ENCODE peak calls at places on chromosome 12, in ten cellular contexts. D, C, L, J, W, Z, B, E, P and H are unnamed samples.

GRCh38 chr12:48767047-48767446 is 21.8 kb downstream of the ADCY6 start:
- DNase-seq in P (no peak), J (no peak), B (peak), E (peak), W (no peak), L (no peak), Z (no peak), C (no peak), D (no peak), H (no peak)

GRCh38 chr12:76375470-76375869 is 27.3 kb upstream of the BBS10 start:
- DNase-seq in Z (no peak), J (no peak), C (no peak), B (no peak), W (no peak), L (no peak), D (no peak), P (no peak), E (no peak), H (no peak)

GRCh38 chr12:64691227-64691792 is 67.9 kb downstream of the GNS start:
- DNase-seq in L (no peak), Z (no peak), D (no peak), W (no peak), B (no peak), P (no peak), C (no peak), E (no peak), J (no peak), H (no peak)

GRCh38 chr12:93226356-93226755 is 151.4 kb upstream of the NUDT4 start:
- DNase-seq in Z (no peak), C (no peak), J (no peak), W (no peak), B (no peak), E (no peak), D (no peak), L (no peak), P (no peak), H (no peak)

GRCh38 chr12:53726946-53727309 is 324 bp downstream of the CALCOCO1 start:
- DNase-seq in E (no peak), P (no peak), L (no peak), B (no peak), Z (no peak), W (no peak), J (no peak), D (no peak), C (no peak), H (no peak)

GRCh38 chr12:121499929-121500793 is 80.7 kb downstream of the KDM2B start:
- DNase-seq in C (peak), P (peak), E (peak), B (peak), W (peak), Z (peak), L (peak), D (peak), J (no peak), H (peak)

GRCh38 chr12:121005346-121005815 is 10.9 kb downstream of the C12orf43 start:
- DNase-seq in W (no peak), C (no peak), P (no peak), Z (no peak), B (no peak), D (peak), J (no peak), L (no peak), E (no peak), H (no peak)

GRCh38 chr12:104712477-104712876 is 245.6 kb downstream of the SLC41A2 start:
- DNase-seq in C (no peak), P (no peak), D (no peak), L (no peak), W (no peak), Z (no peak), B (no peak), E (no peak), J (no peak), H (no peak)

GRCh38 chr12:65926119-65927004 is 102.1 kb downstream of the HMGA2 start:
- DNase-seq in Z (no peak), B (no peak), L (no peak), W (no peak), J (no peak), C (no peak), E (no peak), P (no peak), D (no peak), H (no peak)

GRCh38 chr12:118751355-118751754 is 230.0 kb upstream of the SRRM4 start:
- DNase-seq in D (no peak), J (no peak), Z (no peak), W (no peak), L (no peak), E (no peak), C (no peak), B (no peak), P (no peak), H (no peak)

GRCh38 chr12:50786498-50787231 is 22.8 kb downstream of the ATF1 start:
- DNase-seq in W (no peak), D (no peak), B (no peak), Z (no peak), C (no peak), P (no peak), E (no peak), L (no peak), J (no peak), H (no peak)

GRCh38 chr12:5294274-5294673 is 137.6 kb upstream of the NTF3 start:
- DNase-seq in D (no peak), B (no peak), Z (no peak), J (no peak), P (no peak), L (no peak), E (no peak), W (no peak), C (no peak), H (no peak)

GRCh38 chr12:6608592-6609311 is 1.6 kb upstream of the CHD4 start:
- DNase-seq in L (peak), D (peak), W (no peak), C (peak), Z (no peak), B (no peak), E (peak), P (peak), J (no peak), H (no peak)

GRCh38 chr12:22164101-22164500 is 118.1 kb downstream of the CMAS start:
- DNase-seq in W (no peak), B (no peak), L (no peak), C (no peak), Z (no peak), P (no peak), J (no peak), E (no peak), D (peak), H (no peak)

GRCh38 chr12:97038859-97039258 is 131.8 kb downstream of the NEDD1 start:
- DNase-seq in E (no peak), B (no peak), W (no peak), J (no peak), D (no peak), Z (no peak), L (no peak), C (no peak), P (no peak), H (no peak)

GRCh38 chr12:93060666-93061413 is 131.7 kb upstream of the EEA1 start:
- DNase-seq in J (no peak), L (no peak), W (peak), Z (no peak), D (no peak), E (no peak), P (no peak), C (no peak), B (peak), H (no peak)

GRCh38 chr12:53996188-53996885 is 3.6 kb upstream of the HOXC9 start:
- DNase-seq in D (no peak), L (no peak), E (no peak), P (no peak), J (no peak), Z (no peak), B (no peak), W (no peak), C (no peak), H (no peak)

GRCh38 chr12:121823727-121824115 is 19.9 kb downstream of the SETD1B start:
- DNase-seq in J (no peak), W (no peak), Z (no peak), E (no peak), C (no peak), L (no peak), P (no peak), B (peak), D (no peak), H (no peak)

GRCh38 chr12:54725233-54725843 is 77.2 kb upstream of the DCD start:
- DNase-seq in L (no peak), W (peak), Z (no peak), E (no peak), J (no peak), B (no peak), P (no peak), C (no peak), D (peak), H (no peak)

GRCh38 chr12:47715393-47715876 is 9.6 kb upstream of the RPAP3 start:
- DNase-seq in L (no peak), E (peak), Z (peak), D (peak), C (peak), J (no peak), W (peak), P (peak), B (peak), H (peak)

GRCh38 chr12:119804011-119804641 is 73.0 kb downstream of the CIT start:
- DNase-seq in J (peak), W (no peak), B (peak), L (peak), C (peak), E (peak), P (no peak), Z (peak), D (no peak), H (peak)

GRCh38 chr12:32089156-32089950 is 17.3 kb upstream of the BICD1 start:
- DNase-seq in D (no peak), C (no peak), P (no peak), E (no peak), W (no peak), J (no peak), B (no peak), Z (no peak), L (no peak), H (no peak)

GRCh38 chr12:2047752-2048151 is 5.0 kb upstream of the CACNA1C start:
- DNase-seq in E (no peak), D (no peak), P (no peak), L (no peak), C (no peak), J (no peak), Z (no peak), W (no peak), B (no peak), H (no peak)

GRCh38 chr12:6430124-6430989 is 14.4 kb upstream of the CD27 start:
- DNase-seq in C (peak), J (no peak), B (peak), W (peak), Z (peak), E (peak), D (peak), P (no peak), L (peak), H (peak)

GRCh38 chr12:47636908-47637780 is 68.7 kb downstream of the RPAP3 start:
- DNase-seq in W (no peak), L (no peak), J (no peak), D (peak), B (no peak), Z (no peak), C (peak), P (no peak), E (peak), H (no peak)

GRCh38 chr12:93803408-93803807 is 126.2 kb downstream of the CRADD start:
- DNase-seq in C (no peak), D (no peak), J (no peak), W (no peak), P (no peak), L (no peak), E (no peak), Z (no peak), B (no peak), H (no peak)

GRCh38 chr12:22312336-22312735 is 22.2 kb downstream of the ST8SIA1 start:
- DNase-seq in B (peak), J (no peak), W (no peak), C (no peak), D (no peak), P (no peak), L (peak), E (peak), Z (no peak), H (peak)

GRCh38 chr12:64452559-64453329 is 824 bp downstream of the TBK1 start:
- DNase-seq in J (no peak), Z (no peak), D (peak), C (no peak), L (no peak), B (no peak), E (no peak), P (no peak), W (no peak), H (no peak)

DNA sequence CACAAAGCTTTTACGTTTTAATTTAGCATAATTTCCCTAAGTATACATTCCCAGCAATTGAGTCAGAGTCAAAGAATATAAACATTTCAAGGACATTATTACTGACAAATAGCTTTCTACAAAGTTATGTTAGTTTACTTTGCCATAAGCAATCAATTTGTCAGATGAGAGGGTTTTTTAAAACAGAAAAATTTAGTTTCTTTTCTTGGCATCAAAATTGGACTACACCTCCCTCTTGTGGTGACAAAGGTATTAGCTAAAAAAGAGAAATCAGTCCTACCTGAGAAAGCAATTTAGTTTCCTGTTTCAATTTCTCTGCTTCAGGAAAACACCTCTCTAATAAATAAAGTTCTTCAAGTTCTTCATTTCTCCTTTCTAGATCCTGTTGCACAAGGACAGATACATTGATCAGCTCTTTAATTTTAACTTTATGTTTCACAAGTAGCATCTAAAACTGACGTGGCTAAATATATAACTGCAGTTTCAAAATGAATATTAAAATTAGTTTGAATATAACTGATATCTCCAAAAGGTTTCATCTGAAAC is 39.9 kb downstream of the DNAI7 start:
- DNase-seq in P (no peak), E (no peak), C (no peak), B (no peak), Z (no peak), W (no peak), D (peak), L (no peak), J (no peak), H (no peak)
- H3K27ac ChIP-seq in P (no peak), E (no peak), C (no peak), B (no peak), Z (no peak), W (peak), D (no peak), L (no peak), J (no peak), H (no peak)

DNA sequence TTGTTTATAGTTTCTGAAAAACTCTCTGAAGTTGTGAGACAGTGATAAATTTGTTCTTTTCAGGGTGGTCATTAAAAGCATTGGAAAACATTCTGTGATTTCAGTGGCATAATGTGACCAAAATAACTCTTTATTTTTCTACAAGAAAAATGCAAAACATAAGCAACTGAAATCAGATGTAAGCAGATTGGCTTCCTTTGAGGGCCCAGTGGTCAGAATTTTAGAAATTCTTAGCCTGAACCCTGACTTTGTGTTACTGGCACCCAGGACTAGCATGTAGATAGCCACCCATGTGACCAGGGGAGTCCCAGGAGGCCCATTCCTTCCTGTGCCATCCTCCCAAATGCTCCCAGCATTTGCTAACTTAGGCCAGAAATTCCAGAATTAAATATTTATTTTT is 145.6 kb upstream of the SLC38A2 start:
- DNase-seq in E (no peak), D (no peak), C (no peak), J (no peak), B (no peak), Z (no peak), W (no peak), P (no peak), L (no peak), H (no peak)
- H3K27ac ChIP-seq in E (peak), D (no peak), C (peak), J (peak), B (no peak), Z (no peak), W (no peak), P (no peak), L (peak), H (no peak)

GRCh38 chr12:14403711-14404164 is 38.3 kb downstream of the ATF7IP start:
- DNase-seq in B (no peak), D (peak), Z (no peak), P (no peak), J (no peak), E (no peak), W (peak), L (no peak), C (no peak), H (no peak)

GRCh38 chr12:14403293-14403692 is 37.8 kb downstream of the ATF7IP start:
- DNase-seq in D (no peak), E (no peak), J (no peak), W (no peak), P (no peak), B (no peak), L (no peak), C (no peak), Z (no peak), H (no peak)

GRCh38 chr12:14402697-14403096 is 37.2 kb downstream of the ATF7IP start:
- DNase-seq in Z (no peak), D (no peak), B (no peak), W (no peak), J (no peak), P (no peak), E (no peak), C (no peak), L (no peak), H (no peak)

GRCh38 chr12:14399871-14400270 is 34.4 kb downstream of the ATF7IP start:
- DNase-seq in P (no peak), Z (no peak), L (no peak), W (no peak), E (no peak), J (no peak), C (no peak), D (no peak), B (no peak), H (no peak)

DNA sequence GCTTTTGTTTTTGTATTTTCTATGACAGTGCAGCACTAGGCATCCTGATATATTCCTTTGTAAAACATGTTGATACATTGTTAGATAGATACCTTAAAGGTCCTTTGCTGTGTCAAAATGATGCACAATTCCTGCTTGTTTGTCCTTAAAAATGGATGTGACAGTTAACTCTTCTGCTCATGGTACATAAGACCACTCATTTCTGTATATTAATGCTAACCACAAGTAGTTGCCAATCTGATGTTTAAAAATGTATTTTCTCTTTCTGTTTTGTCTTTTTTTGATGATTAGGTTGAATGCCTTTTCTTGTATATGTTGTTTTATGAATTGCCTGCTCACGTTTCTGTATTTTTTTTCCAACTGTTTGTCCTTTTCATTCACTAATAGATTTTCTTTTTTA is 35.1 kb downstream of the ATF7IP start:
- DNase-seq in W (no peak), J (no peak), B (no peak), L (no peak), E (no peak), Z (no peak), D (no peak), C (no peak), P (no peak), H (no peak)
- H3K27ac ChIP-seq in W (no peak), J (no peak), B (no peak), L (no peak), E (no peak), Z (no peak), D (no peak), C (no peak), P (peak), H (no peak)

DNA sequence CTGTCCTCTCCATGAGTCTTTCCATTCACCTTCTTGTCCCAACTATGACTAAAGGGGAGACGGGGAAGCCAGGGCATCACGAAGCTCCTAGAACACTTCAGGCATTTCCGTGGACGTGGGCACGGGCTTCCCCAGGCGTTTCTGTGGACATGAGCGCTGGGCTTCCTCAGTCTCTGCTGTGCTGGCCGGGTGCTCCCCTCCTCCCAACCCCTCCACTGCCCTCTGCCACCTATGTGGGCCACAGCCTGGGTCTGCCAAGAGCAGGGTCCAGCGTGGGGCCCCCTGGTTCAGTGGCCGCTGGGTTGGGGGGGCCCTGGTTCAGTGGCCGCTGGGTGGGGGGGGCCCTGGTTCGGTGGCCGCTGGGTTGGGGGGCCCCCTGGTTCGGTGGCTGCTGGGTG is 14.8 kb downstream of the HIP1R start:
- DNase-seq in J (no peak), Z (no peak), L (no peak), C (no peak), E (no peak), B (no peak), D (no peak), P (no peak), W (no peak), H (no peak)
- H3K27ac ChIP-seq in J (peak), Z (peak), L (peak), C (no peak), E (peak), B (no peak), D (no peak), P (no peak), W (no peak), H (peak)

GRCh38 chr12:131754184-131754583 is 43.3 kb downstream of the SFSWAP start:
- DNase-seq in J (no peak), D (no peak), C (no peak), B (no peak), Z (no peak), L (no peak), W (no peak), P (no peak), E (no peak), H (no peak)
- H3K27ac ChIP-seq in J (no peak), D (no peak), C (no peak), B (no peak), Z (no peak), L (no peak), W (no peak), P (no peak), E (no peak), H (no peak)

DNA sequence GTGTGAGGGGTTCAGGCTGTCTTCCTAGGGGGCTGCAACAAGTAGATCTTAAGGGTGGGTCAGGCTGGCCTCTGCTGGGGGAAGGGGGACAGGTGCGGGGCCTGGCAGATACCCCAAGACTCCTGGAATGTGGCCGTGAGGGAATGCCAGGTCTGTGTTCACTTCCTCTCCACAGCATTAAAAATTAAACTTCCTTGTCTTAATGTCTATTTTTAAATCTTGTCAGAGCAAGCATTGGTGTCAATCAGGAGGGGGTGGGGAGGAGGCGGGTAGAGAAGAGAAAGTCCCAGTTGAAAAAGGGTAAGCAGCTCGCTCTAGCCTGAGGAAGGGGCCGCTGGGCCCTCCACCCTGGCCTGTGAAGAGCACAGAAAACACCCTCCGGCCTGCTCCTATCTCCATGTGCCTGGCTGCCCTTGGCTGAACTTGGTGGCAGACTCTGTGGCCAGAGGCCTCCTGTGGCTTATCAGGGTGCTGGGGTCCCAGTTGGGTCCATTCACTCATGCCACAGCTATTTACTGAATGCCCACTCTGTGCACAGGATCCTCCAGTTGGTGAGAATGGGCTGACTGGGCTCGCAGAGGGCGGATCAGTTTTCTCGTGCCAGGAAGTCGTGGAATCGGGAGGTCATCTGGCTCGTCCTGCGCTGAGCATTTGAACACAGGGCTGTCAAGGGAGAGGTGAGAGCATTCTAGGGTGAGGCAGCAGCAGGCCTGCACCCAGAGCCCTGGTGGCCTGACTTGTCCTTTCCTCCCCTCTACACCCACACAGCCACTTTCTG is 128.8 kb downstream of the TSPAN9 start:
- DNase-seq in W (no peak), L (no peak), C (no peak), E (no peak), B (no peak), P (no peak), J (no peak), Z (no peak), D (no peak), H (no peak)
- H3K27ac ChIP-seq in W (no peak), L (no peak), C (no peak), E (peak), B (peak), P (no peak), J (peak), Z (peak), D (no peak), H (no peak)

GRCh38 chr12:132427999-132428871 is 61.7 kb upstream of the FBRSL1 start:
- DNase-seq in W (no peak), B (no peak), L (no peak), J (no peak), E (no peak), Z (no peak), P (no peak), D (no peak), C (no peak), H (no peak)
- H3K27ac ChIP-seq in W (peak), B (no peak), L (no peak), J (no peak), E (no peak), Z (no peak), P (no peak), D (no peak), C (no peak), H (no peak)